ENCODE peak calls at places on chromosomes 7 and 10, in ten cellular contexts. Z is PC-3; K is HTR-8/SVneo; Q is iPS DF 19.7; S is GM10248; C is activated CD4-positive, CD25-positive, alpha-beta regulatory T cell; F is iris pigment epithelial cell; R is fibroblast of lung; P is left cardiac atrium; X is stimulated activated CD4-positive, alpha-beta T cell treated with anti-CD3 and anti-CD28 coated beads, Interleukin-12 subunit alpha, Interleukin-12 subunit beta, amount 100 ng/mL, for 24 hours. I is an unnamed sample.
A peak's percentile ranks its signal among the peaks of the same experiment; 100 is the strongest.

GRCh38 chr10:78199019-78199418 is 165.4 kb downstream of the RPS24 start:
- DNase-seq in R (no peak), C (no peak), X (no peak), S (no peak), F (no peak), K (no peak), Z (no peak), Q (no peak), P (no peak), I (no peak)

GRCh38 chr7:118863961-118864360 is 639.5 kb downstream of the ANKRD7 start:
- DNase-seq in S (no peak), Z (no peak), P (no peak), F (no peak), Q (no peak), R (peak; percentile 20), C (no peak), K (no peak), X (no peak), I (no peak)

GRCh38 chr10:122112021-122112616 is 123.2 kb downstream of the TACC2 start:
- DNase-seq in Z (peak; percentile 70), C (no peak), X (no peak), F (no peak), K (no peak), S (no peak), Q (no peak), P (no peak), R (peak; percentile 58), I (no peak)

GRCh38 chr7:140010194-140010895 is 52.4 kb downstream of the PARP12 start:
- DNase-seq in X (no peak), Q (no peak), Z (no peak), C (no peak), K (no peak), F (no peak), R (no peak), P (no peak), S (no peak), I (no peak)

GRCh38 chr7:2864999-2865670 is 21.0 kb upstream of the GNA12 start:
- DNase-seq in R (peak; percentile 79), X (peak; percentile 72), C (peak; percentile 33), P (peak; percentile 73), Z (peak; percentile 65), Q (no peak), K (peak; percentile 86), S (peak; percentile 83), F (peak; percentile 67), I (peak; percentile 86)

GRCh38 chr7:152759655-152760383 is at the start of gene ACTR3B:
- DNase-seq in R (peak; percentile 89), P (peak; percentile 92), K (peak; percentile 81), F (peak; percentile 82), C (peak; percentile 87), Q (no peak), X (peak; percentile 80), Z (peak; percentile 83), S (peak; percentile 96), I (peak; percentile 86)

GRCh38 chr10:72034040-72034499 is 54.3 kb downstream of the SPOCK2 start:
- DNase-seq in X (no peak), Z (no peak), F (no peak), P (no peak), K (no peak), S (no peak), C (no peak), R (no peak), Q (no peak), I (no peak)

GRCh38 chr7:129906700-129907099 is 46.1 kb downstream of the UBE2H start:
- DNase-seq in P (no peak), Q (no peak), C (no peak), S (no peak), X (no peak), R (no peak), F (peak; percentile 51), K (no peak), Z (peak; percentile 87), I (no peak)

GRCh38 chr7:107715531-107715930 is 28.4 kb upstream of the CBLL1 start:
- DNase-seq in R (no peak), P (no peak), F (peak; percentile 81), C (no peak), Q (no peak), X (no peak), K (no peak), Z (peak; percentile 53), S (no peak), I (no peak)

GRCh38 chr10:132715791-132716680 is 69.9 kb downstream of the NKX6-2 start:
- DNase-seq in R (no peak), S (no peak), X (no peak), Q (no peak), K (no peak), P (peak; percentile 18), C (no peak), Z (no peak), F (no peak), I (no peak)

GRCh38 chr10:73956476-73957338 is 41.2 kb upstream of the VCL start:
- DNase-seq in R (peak; percentile 65), Z (peak; percentile 67), S (peak; percentile 69), F (peak; percentile 54), K (peak; percentile 45), P (no peak), X (peak; percentile 15), C (no peak), Q (no peak), I (no peak)

GRCh38 chr10:58740620-58741369 is 228.1 kb downstream of the BICC1 start:
- DNase-seq in S (no peak), R (peak; percentile 52), Q (no peak), Z (no peak), K (no peak), P (no peak), X (no peak), C (no peak), F (no peak), I (no peak)

GRCh38 chr7:12638851-12639467 is 48.5 kb upstream of the ARL4A start:
- DNase-seq in Z (peak; percentile 86), F (peak; percentile 38), Q (no peak), R (peak; percentile 66), S (peak; percentile 17), X (no peak), K (peak; percentile 14), C (no peak), P (no peak), I (no peak)

GRCh38 chr7:29106128-29106988 is 40.0 kb downstream of the CPVL start:
- DNase-seq in K (peak; percentile 33), C (no peak), Q (peak; percentile 28), Z (peak; percentile 77), S (peak; percentile 28), P (no peak), R (peak; percentile 79), F (peak; percentile 67), X (no peak), I (peak; percentile 57)

GRCh38 chr7:4399121-4399520 is 283.0 kb upstream of the FOXK1 start:
- DNase-seq in C (no peak), Z (no peak), Q (no peak), P (no peak), X (no peak), R (no peak), S (no peak), K (no peak), F (no peak), I (no peak)

GRCh38 chr10:133158756-133159610 is 1.0 kb upstream of the KNDC1 start:
- DNase-seq in X (no peak), K (no peak), Z (no peak), Q (no peak), R (no peak), C (no peak), F (no peak), P (no peak), S (no peak), I (no peak)

GRCh38 chr7:115198143-115198542 is 276.2 kb downstream of the MDFIC start:
- DNase-seq in F (peak; percentile 63), Z (peak; percentile 28), S (no peak), X (no peak), Q (no peak), C (no peak), K (no peak), P (no peak), R (peak; percentile 41), I (no peak)

GRCh38 chr10:96667401-96667800 is 52.9 kb downstream of the PIK3AP1 start:
- DNase-seq in Q (no peak), S (no peak), R (no peak), X (no peak), K (no peak), F (no peak), P (no peak), C (no peak), Z (no peak), I (no peak)

GRCh38 chr10:27153855-27154198 is 357 bp downstream of the YME1L1 start:
- DNase-seq in S (no peak), K (peak; percentile 4), R (peak; percentile 28), F (peak; percentile 33), X (no peak), Q (no peak), Z (peak; percentile 3), C (peak; percentile 13), P (peak; percentile 26), I (no peak)

GRCh38 chr10:44975487-44976331 is 2.9 kb downstream of the DEPP1 start:
- DNase-seq in Z (peak; percentile 75), Q (no peak), P (no peak), R (peak; percentile 46), F (peak; percentile 92), S (no peak), C (no peak), K (peak; percentile 45), X (no peak), I (no peak)

GRCh38 chr10:80460399-80461207 is 6.5 kb downstream of the TSPAN14 start:
- DNase-seq in R (peak; percentile 38), S (no peak), C (no peak), P (no peak), Z (no peak), Q (peak; percentile 76), F (peak; percentile 45), X (no peak), K (no peak), I (no peak)

GRCh38 chr10:70135046-70135445 is 2.4 kb upstream of the AIFM2 start:
- DNase-seq in C (no peak), K (no peak), Q (no peak), S (no peak), Z (no peak), F (no peak), P (no peak), X (no peak), R (no peak), I (no peak)

GRCh38 chr7:1298938-1299885 is 66.5 kb downstream of the UNCX start:
- DNase-seq in F (no peak), K (no peak), Z (no peak), P (no peak), C (no peak), X (no peak), Q (no peak), S (no peak), R (no peak), I (no peak)

GRCh38 chr10:124087672-124088634 is 5.4 kb downstream of the CHST15 start:
- DNase-seq in K (no peak), Z (no peak), C (no peak), X (no peak), R (no peak), F (no peak), P (no peak), S (no peak), Q (no peak), I (no peak)

GRCh38 chr10:86964061-86964846 is 4.0 kb upstream of the ADIRF start:
- DNase-seq in R (no peak), Z (no peak), C (no peak), X (no peak), F (no peak), P (no peak), Q (no peak), S (no peak), K (no peak), I (peak; percentile 55)

GRCh38 chr10:22329150-22329549 is 8.3 kb downstream of the BMI1 start:
- DNase-seq in Q (no peak), R (no peak), K (no peak), C (no peak), X (no peak), F (no peak), P (no peak), Z (no peak), S (no peak), I (no peak)

GRCh38 chr7:103547451-103548284 is 101.7 kb upstream of the SLC26A5 start:
- DNase-seq in K (no peak), C (no peak), Z (no peak), R (no peak), F (no peak), S (no peak), Q (no peak), P (no peak), X (no peak), I (no peak)

GRCh38 chr7:113891031-113891350 is 27.8 kb downstream of the PPP1R3A start:
- DNase-seq in Q (no peak), K (no peak), C (no peak), P (no peak), F (no peak), S (no peak), X (no peak), Z (no peak), R (no peak), I (no peak)

I was measured in right atrium auricular region.